ENCODE peak calls at places on chromosomes 3 and 15, in five cellular contexts. One of them, this sample, is unnamed.

GRCh38 chr3:42264399-42265058 is 1.5 kb downstream of the CCK start:
- DNase-seq in heart right ventricle: no peak
- DNase-seq in endothelial cell: no peak
- DNase-seq in tibial artery: no peak
- DNase-seq in BE2C: no peak
- DNase-seq in this sample: no peak

GRCh38 chr3:122091602-122092006 is 36.4 kb downstream of the CD86 start:
- DNase-seq in tibial artery: peak
- DNase-seq in endothelial cell: no peak
- DNase-seq in BE2C: no peak
- DNase-seq in heart right ventricle: no peak
- DNase-seq in this sample: no peak

GRCh38 chr3:112074006-112074405 is 12.2 kb upstream of the C3orf52 start:
- DNase-seq in tibial artery: no peak
- DNase-seq in heart right ventricle: no peak
- DNase-seq in BE2C: no peak
- DNase-seq in endothelial cell: no peak
- DNase-seq in this sample: no peak

GRCh38 chr3:194042947-194043346 is 93.0 kb upstream of the HES1 start:
- DNase-seq in endothelial cell: no peak
- DNase-seq in tibial artery: no peak
- DNase-seq in heart right ventricle: no peak
- DNase-seq in BE2C: no peak
- DNase-seq in this sample: no peak

GRCh38 chr3:42991369-42992315 is 12.5 kb downstream of the GASK1A start:
- DNase-seq in BE2C: no peak
- DNase-seq in heart right ventricle: no peak
- DNase-seq in endothelial cell: no peak
- DNase-seq in tibial artery: no peak
- DNase-seq in this sample: no peak

GRCh38 chr3:120025520-120025919 is 68.7 kb downstream of the GSK3B start:
- DNase-seq in tibial artery: no peak
- DNase-seq in endothelial cell: no peak
- DNase-seq in BE2C: no peak
- DNase-seq in heart right ventricle: no peak
- DNase-seq in this sample: no peak

GRCh38 chr3:106403746-106404145 is 534.9 kb upstream of the CBLB start:
- DNase-seq in tibial artery: no peak
- DNase-seq in BE2C: peak
- DNase-seq in heart right ventricle: no peak
- DNase-seq in endothelial cell: no peak
- DNase-seq in this sample: peak

GRCh38 chr3:189758186-189758585 is 127.0 kb downstream of the TP63 start:
- DNase-seq in heart right ventricle: no peak
- DNase-seq in BE2C: no peak
- DNase-seq in tibial artery: no peak
- DNase-seq in endothelial cell: no peak
- DNase-seq in this sample: no peak

GRCh38 chr3:177567833-177568232 is 370.6 kb upstream of the TBL1XR1 start:
- DNase-seq in heart right ventricle: no peak
- DNase-seq in tibial artery: no peak
- DNase-seq in endothelial cell: no peak
- DNase-seq in BE2C: no peak
- DNase-seq in this sample: no peak

GRCh38 chr15:78374436-78375393 is 34.6 kb downstream of the CRABP1 start:
- DNase-seq in BE2C: no peak
- DNase-seq in endothelial cell: no peak
- DNase-seq in tibial artery: peak
- DNase-seq in heart right ventricle: no peak
- DNase-seq in this sample: no peak

GRCh38 chr3:113714702-113715101 is 18.3 kb upstream of the USF3 start:
- DNase-seq in endothelial cell: no peak
- DNase-seq in BE2C: no peak
- DNase-seq in heart right ventricle: no peak
- DNase-seq in tibial artery: no peak
- DNase-seq in this sample: no peak

GRCh38 chr3:13415236-13416001 is 4.7 kb downstream of the NUP210 start:
- DNase-seq in endothelial cell: no peak
- DNase-seq in tibial artery: no peak
- DNase-seq in BE2C: no peak
- DNase-seq in heart right ventricle: no peak
- DNase-seq in this sample: no peak

GRCh38 chr3:13416002-13416793 is 3.9 kb downstream of the NUP210 start:
- DNase-seq in tibial artery: no peak
- DNase-seq in BE2C: no peak
- DNase-seq in heart right ventricle: no peak
- DNase-seq in endothelial cell: peak
- DNase-seq in this sample: peak

GRCh38 chr3:13420817-13421755 is 964 bp upstream of the NUP210 start:
- DNase-seq in heart right ventricle: no peak
- DNase-seq in BE2C: no peak
- DNase-seq in endothelial cell: peak
- DNase-seq in tibial artery: no peak
- DNase-seq in this sample: no peak

GRCh38 chr3:13420051-13420816 is at the start of gene NUP210:
- DNase-seq in tibial artery: no peak
- DNase-seq in BE2C: peak
- DNase-seq in heart right ventricle: peak
- DNase-seq in endothelial cell: peak
- DNase-seq in this sample: peak

DNA sequence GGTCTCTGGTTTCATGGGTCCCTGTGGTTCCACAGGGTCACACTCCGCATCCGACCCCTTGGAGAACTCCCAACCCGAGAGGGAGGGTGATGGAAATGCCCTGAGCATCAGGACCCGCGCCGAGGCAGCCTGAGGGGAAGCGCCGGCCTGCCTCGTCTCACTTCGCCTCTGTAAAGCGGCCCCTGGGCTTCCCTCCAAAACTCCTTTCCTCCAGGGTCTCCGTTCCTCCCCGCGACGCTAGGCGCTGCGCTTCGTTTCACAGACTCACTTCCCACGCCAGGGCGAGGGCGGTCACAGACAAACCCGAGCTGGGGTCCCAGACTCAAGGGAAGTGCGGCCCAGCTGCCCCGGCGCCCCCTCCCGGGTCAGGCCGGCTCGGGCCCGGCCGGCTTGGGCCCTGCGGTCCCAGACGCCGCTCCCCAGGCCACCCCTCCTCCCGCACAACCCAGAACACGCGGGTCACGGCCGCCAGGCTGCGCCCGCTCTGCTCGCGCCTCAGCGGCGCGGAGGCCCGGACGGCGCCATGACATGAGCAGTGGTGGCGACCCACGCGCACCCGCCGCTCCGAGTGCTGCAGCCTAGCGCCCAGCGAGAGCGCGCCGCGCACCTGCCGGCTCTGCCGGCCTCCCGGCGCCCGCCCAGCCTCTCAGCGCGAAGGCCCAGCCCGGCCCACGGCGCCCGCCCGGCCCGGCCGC is 619 bp downstream of the NUP210 start:
- DNase-seq in heart right ventricle: peak
- DNase-seq in tibial artery: no peak
- DNase-seq in BE2C: peak
- DNase-seq in endothelial cell: peak
- DNase-seq in this sample: peak
- TF ChIP-seq CTCF in heart right ventricle: no peak
- TF ChIP-seq CTCF in tibial artery: no peak
- TF ChIP-seq CTCF in BE2C: no peak
- TF ChIP-seq CTCF in endothelial cell: no peak
- TF ChIP-seq CTCF in this sample: no peak

DNA sequence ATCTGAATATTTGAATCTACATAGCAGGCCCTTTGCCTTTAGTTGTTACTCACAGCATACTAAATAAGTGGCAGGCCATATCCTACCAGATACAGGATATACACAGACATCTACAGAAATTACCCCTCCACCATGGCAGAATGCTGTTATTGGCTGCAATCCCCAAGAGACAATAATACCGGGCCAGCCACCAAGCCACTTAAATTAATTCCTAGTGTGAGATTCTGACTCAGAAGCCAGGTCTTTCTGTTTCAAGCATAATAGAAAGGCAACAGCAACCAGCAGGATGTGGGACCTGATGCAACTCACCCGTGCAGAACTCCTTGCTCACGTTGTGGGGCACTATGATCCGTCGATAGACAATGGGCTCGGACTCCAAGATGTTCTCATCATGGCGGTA is 39.8 kb downstream of the CLK3 start:
- DNase-seq in tibial artery: no peak
- DNase-seq in heart right ventricle: no peak
- DNase-seq in BE2C: peak
- DNase-seq in endothelial cell: no peak
- DNase-seq in this sample: no peak
- TF ChIP-seq CTCF in tibial artery: no peak
- TF ChIP-seq CTCF in heart right ventricle: no peak
- TF ChIP-seq CTCF in BE2C: no peak
- TF ChIP-seq CTCF in endothelial cell: no peak
- TF ChIP-seq CTCF in this sample: no peak

DNA sequence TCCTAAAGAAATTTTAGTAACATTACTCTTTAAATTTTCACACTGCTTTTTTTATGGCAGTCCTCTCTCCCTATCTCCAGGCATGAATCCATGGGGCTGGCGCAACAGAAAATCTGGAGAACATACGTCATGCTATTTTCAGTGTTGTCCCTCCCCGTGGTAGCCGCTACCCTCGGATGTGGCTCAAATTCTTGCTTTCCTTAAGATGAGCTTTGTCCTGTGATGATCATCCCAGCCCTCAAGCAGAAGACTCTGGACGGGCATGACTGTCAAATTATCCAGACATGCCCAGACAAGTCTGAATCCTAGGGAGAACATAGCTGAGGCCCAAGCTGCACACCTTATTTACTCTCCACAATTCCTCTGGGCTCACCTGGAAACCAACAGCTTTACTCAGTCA is 49.1 kb downstream of the FMN1 start:
- DNase-seq in BE2C: no peak
- DNase-seq in tibial artery: no peak
- DNase-seq in endothelial cell: no peak
- DNase-seq in heart right ventricle: no peak
- DNase-seq in this sample: no peak
- TF ChIP-seq CTCF in BE2C: no peak
- TF ChIP-seq CTCF in tibial artery: no peak
- TF ChIP-seq CTCF in endothelial cell: no peak
- TF ChIP-seq CTCF in heart right ventricle: no peak
- TF ChIP-seq CTCF in this sample: no peak

DNA sequence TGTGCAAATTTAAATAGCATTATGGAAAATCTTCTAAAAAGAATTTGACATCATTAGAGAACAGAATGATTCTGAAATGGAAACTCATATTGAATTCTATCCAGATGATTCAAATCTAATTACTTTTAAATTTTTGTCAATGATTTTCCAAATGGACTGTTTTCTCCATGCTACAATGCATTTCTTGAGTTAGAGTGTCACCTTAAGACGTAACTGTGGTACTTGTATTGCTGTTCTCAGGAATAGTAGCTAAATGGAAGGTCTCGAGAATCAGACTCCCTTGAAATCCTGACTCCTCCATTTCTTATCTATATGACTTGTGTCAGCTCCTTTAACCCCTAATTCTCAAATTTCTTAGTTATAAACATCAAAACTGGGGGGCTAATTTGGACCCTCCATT is 102.3 kb downstream of the P2RY1 start:
- DNase-seq in endothelial cell: no peak
- DNase-seq in heart right ventricle: no peak
- DNase-seq in tibial artery: no peak
- DNase-seq in BE2C: no peak
- DNase-seq in this sample: no peak
- TF ChIP-seq CTCF in endothelial cell: no peak
- TF ChIP-seq CTCF in heart right ventricle: peak
- TF ChIP-seq CTCF in tibial artery: no peak
- TF ChIP-seq CTCF in BE2C: no peak
- TF ChIP-seq CTCF in this sample: no peak

This sample was measured in glutamatergic neuron.